ENCODE peak calls at places on chromosomes 1 and 21, in seven cellular contexts. One of them, this sample, is unnamed. For H3K36me3, the result is how much of the 10 kb centered on the place peaks cover.

GRCh38 chr1:218525451-218526197 is 180.5 kb downstream of the TGFB2 start:
- DNase-seq in prostate gland: no peak
- DNase-seq in ovary: no peak
- DNase-seq in SJSA1: no peak
- DNase-seq in NT2/D1: no peak
- DNase-seq in colonic mucosa: no peak
- DNase-seq in uterus: no peak
- DNase-seq in this sample: no peak

GRCh38 chr21:25133939-25134338 is 473.3 kb downstream of the MRPL39 start:
- DNase-seq in ovary: no peak
- DNase-seq in NT2/D1: no peak
- DNase-seq in SJSA1: peak
- DNase-seq in uterus: no peak
- DNase-seq in colonic mucosa: no peak
- DNase-seq in prostate gland: no peak
- DNase-seq in this sample: no peak

GRCh38 chr1:161940866-161941591 is 82.6 kb downstream of the OLFML2B start:
- DNase-seq in NT2/D1: no peak
- DNase-seq in colonic mucosa: no peak
- DNase-seq in prostate gland: no peak
- DNase-seq in SJSA1: no peak
- DNase-seq in ovary: no peak
- DNase-seq in uterus: no peak
- DNase-seq in this sample: no peak

GRCh38 chr1:68202239-68202832 is 30.0 kb downstream of the WLS start:
- DNase-seq in SJSA1: no peak
- DNase-seq in NT2/D1: no peak
- DNase-seq in ovary: no peak
- DNase-seq in prostate gland: no peak
- DNase-seq in uterus: no peak
- DNase-seq in colonic mucosa: no peak
- DNase-seq in this sample: no peak

GRCh38 chr1:168506204-168506819 is 37.5 kb downstream of the XCL2 start:
- DNase-seq in prostate gland: no peak
- DNase-seq in NT2/D1: no peak
- DNase-seq in ovary: no peak
- DNase-seq in colonic mucosa: no peak
- DNase-seq in SJSA1: peak
- DNase-seq in uterus: no peak
- DNase-seq in this sample: no peak

GRCh38 chr1:178684542-178685000 is 40.5 kb upstream of the RALGPS2 start:
- DNase-seq in SJSA1: peak
- DNase-seq in prostate gland: no peak
- DNase-seq in colonic mucosa: no peak
- DNase-seq in uterus: no peak
- DNase-seq in NT2/D1: no peak
- DNase-seq in ovary: no peak
- DNase-seq in this sample: no peak

GRCh38 chr1:82542141-82542540 is 741.4 kb downstream of the ADGRL2 start:
- DNase-seq in NT2/D1: no peak
- DNase-seq in uterus: no peak
- DNase-seq in SJSA1: no peak
- DNase-seq in colonic mucosa: no peak
- DNase-seq in prostate gland: no peak
- DNase-seq in ovary: no peak
- DNase-seq in this sample: no peak

GRCh38 chr1:21909787-21910503 is 27.2 kb downstream of the HSPG2 start:
- DNase-seq in uterus: peak
- DNase-seq in NT2/D1: peak
- DNase-seq in SJSA1: peak
- DNase-seq in colonic mucosa: no peak
- DNase-seq in ovary: peak
- DNase-seq in prostate gland: peak
- DNase-seq in this sample: peak

GRCh38 chr1:244064621-244065020 is 13.5 kb downstream of the ZBTB18 start:
- DNase-seq in uterus: no peak
- DNase-seq in colonic mucosa: no peak
- DNase-seq in ovary: no peak
- DNase-seq in SJSA1: no peak
- DNase-seq in NT2/D1: no peak
- DNase-seq in prostate gland: no peak
- DNase-seq in this sample: no peak

GRCh38 chr1:145711213-145711651 is 4.1 kb upstream of the PDZK1 start:
- DNase-seq in SJSA1: no peak
- DNase-seq in uterus: no peak
- DNase-seq in colonic mucosa: peak
- DNase-seq in NT2/D1: no peak
- DNase-seq in ovary: no peak
- DNase-seq in prostate gland: peak
- DNase-seq in this sample: no peak

GRCh38 chr1:116134178-116134773 is 23.1 kb downstream of the MAB21L3 start:
- DNase-seq in prostate gland: no peak
- DNase-seq in NT2/D1: no peak
- DNase-seq in colonic mucosa: peak
- DNase-seq in SJSA1: no peak
- DNase-seq in uterus: no peak
- DNase-seq in ovary: no peak
- DNase-seq in this sample: no peak

GRCh38 chr1:200153277-200154055 is 126.0 kb downstream of the NR5A2 start:
- DNase-seq in uterus: no peak
- DNase-seq in SJSA1: no peak
- DNase-seq in colonic mucosa: no peak
- DNase-seq in ovary: no peak
- DNase-seq in NT2/D1: no peak
- DNase-seq in prostate gland: no peak
- DNase-seq in this sample: no peak

GRCh38 chr1:217009376-217009775 is 286.1 kb upstream of the ESRRG start:
- DNase-seq in SJSA1: no peak
- DNase-seq in NT2/D1: no peak
- DNase-seq in prostate gland: peak
- DNase-seq in ovary: no peak
- DNase-seq in uterus: no peak
- DNase-seq in colonic mucosa: no peak
- DNase-seq in this sample: no peak

GRCh38 chr1:160093624-160094290 is 4.7 kb downstream of the IGSF8 start:
- DNase-seq in ovary: no peak
- DNase-seq in uterus: no peak
- DNase-seq in SJSA1: no peak
- DNase-seq in prostate gland: no peak
- DNase-seq in NT2/D1: no peak
- DNase-seq in colonic mucosa: peak
- DNase-seq in this sample: no peak

GRCh38 chr1:161374373-161374772 is 6.7 kb upstream of the CFAP126 start:
- DNase-seq in uterus: no peak
- DNase-seq in NT2/D1: no peak
- DNase-seq in ovary: no peak
- DNase-seq in prostate gland: no peak
- DNase-seq in colonic mucosa: no peak
- DNase-seq in SJSA1: no peak
- DNase-seq in this sample: peak

GRCh38 chr1:87588445-87588844 is 259.8 kb downstream of the LMO4 start:
- DNase-seq in prostate gland: no peak
- DNase-seq in NT2/D1: no peak
- DNase-seq in colonic mucosa: no peak
- DNase-seq in ovary: no peak
- DNase-seq in uterus: no peak
- DNase-seq in SJSA1: no peak
- DNase-seq in this sample: no peak

GRCh38 chr21:45153358-45154318 is 79.3 kb downstream of the ADARB1 start:
- DNase-seq in prostate gland: no peak
- DNase-seq in SJSA1: no peak
- DNase-seq in ovary: no peak
- DNase-seq in colonic mucosa: peak
- DNase-seq in uterus: no peak
- DNase-seq in NT2/D1: no peak
- DNase-seq in this sample: no peak

GRCh38 chr1:111832521-111833155 is 76.9 kb downstream of the DDX20 start:
- DNase-seq in prostate gland: no peak
- DNase-seq in uterus: no peak
- DNase-seq in ovary: no peak
- DNase-seq in colonic mucosa: no peak
- DNase-seq in NT2/D1: no peak
- DNase-seq in SJSA1: no peak
- DNase-seq in this sample: no peak

GRCh38 chr21:41152149-41152548 is 15.8 kb upstream of the BACE2 start:
- DNase-seq in uterus: no peak
- DNase-seq in NT2/D1: no peak
- DNase-seq in prostate gland: no peak
- DNase-seq in colonic mucosa: no peak
- DNase-seq in SJSA1: no peak
- DNase-seq in ovary: no peak
- DNase-seq in this sample: no peak

GRCh38 chr1:115251340-115251748 is 86.7 kb downstream of the NGF start:
- DNase-seq in uterus: no peak
- DNase-seq in prostate gland: no peak
- DNase-seq in SJSA1: peak
- DNase-seq in ovary: no peak
- DNase-seq in colonic mucosa: no peak
- DNase-seq in NT2/D1: no peak
- DNase-seq in this sample: no peak

GRCh38 chr1:11176081-11176706 is 13.0 kb upstream of the ANGPTL7 start:
- DNase-seq in uterus: no peak
- DNase-seq in prostate gland: no peak
- DNase-seq in colonic mucosa: no peak
- DNase-seq in ovary: no peak
- DNase-seq in NT2/D1: no peak
- DNase-seq in SJSA1: peak
- DNase-seq in this sample: no peak

GRCh38 chr21:27079807-27080206 is 112.9 kb upstream of the ADAMTS5 start:
- DNase-seq in colonic mucosa: no peak
- DNase-seq in SJSA1: no peak
- DNase-seq in NT2/D1: no peak
- DNase-seq in prostate gland: no peak
- DNase-seq in uterus: no peak
- DNase-seq in ovary: no peak
- DNase-seq in this sample: no peak

GRCh38 chr21:39373634-39374033 is 24.7 kb upstream of the HMGN1 start:
- DNase-seq in SJSA1: no peak
- DNase-seq in ovary: no peak
- DNase-seq in prostate gland: no peak
- DNase-seq in colonic mucosa: no peak
- DNase-seq in uterus: no peak
- DNase-seq in NT2/D1: no peak
- DNase-seq in this sample: peak

GRCh38 chr1:45010855-45011811 is at the start of gene HECTD3:
- DNase-seq in NT2/D1: no peak
- DNase-seq in SJSA1: peak
- DNase-seq in uterus: peak
- DNase-seq in colonic mucosa: peak
- DNase-seq in ovary: peak
- DNase-seq in prostate gland: peak
- DNase-seq in this sample: peak

GRCh38 chr1:85306236-85306635 is 29.8 kb upstream of the BCL10 start:
- DNase-seq in SJSA1: no peak
- DNase-seq in ovary: no peak
- DNase-seq in colonic mucosa: no peak
- DNase-seq in prostate gland: no peak
- DNase-seq in NT2/D1: no peak
- DNase-seq in uterus: no peak
- DNase-seq in this sample: no peak

GRCh38 chr1:197868751-197869501 is 33.5 kb upstream of the C1orf53 start:
- DNase-seq in ovary: no peak
- DNase-seq in uterus: no peak
- DNase-seq in prostate gland: peak
- DNase-seq in colonic mucosa: peak
- DNase-seq in SJSA1: peak
- DNase-seq in NT2/D1: peak
- DNase-seq in this sample: peak

GRCh38 chr21:32572574-32573420 is 12.5 kb downstream of the TCP10L start:
- DNase-seq in ovary: no peak
- DNase-seq in NT2/D1: no peak
- DNase-seq in SJSA1: no peak
- DNase-seq in uterus: no peak
- DNase-seq in colonic mucosa: peak
- DNase-seq in prostate gland: peak
- DNase-seq in this sample: no peak
- H3K4me3 ChIP-seq in ovary: no peak
- H3K4me3 ChIP-seq in NT2/D1: no peak
- H3K4me3 ChIP-seq in SJSA1: no peak
- H3K4me3 ChIP-seq in uterus: no peak
- H3K4me3 ChIP-seq in colonic mucosa: no peak
- H3K4me3 ChIP-seq in prostate gland: no peak
- H3K4me3 ChIP-seq in this sample: no peak

DNA sequence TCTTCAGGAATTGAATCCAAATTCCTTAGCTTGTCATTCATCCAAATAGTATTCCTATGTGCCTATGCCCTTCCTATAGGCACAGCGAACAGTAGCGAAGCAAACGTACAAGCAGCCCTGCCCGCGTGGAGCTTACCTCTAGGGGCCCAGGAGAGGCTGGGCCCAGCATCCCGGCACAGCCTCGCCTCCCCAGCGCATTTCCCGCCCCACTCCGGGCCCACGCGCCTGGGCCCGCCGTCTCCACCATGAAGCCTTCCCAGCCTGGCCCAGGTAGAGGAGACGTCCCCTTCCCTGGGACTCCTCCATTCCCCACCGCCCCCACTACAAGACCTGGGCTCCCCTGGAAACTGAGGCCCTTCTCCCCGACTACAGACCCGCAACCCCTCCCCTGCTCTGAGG is 245 bp upstream of the TMEM269 start:
- DNase-seq in ovary: no peak
- DNase-seq in uterus: no peak
- DNase-seq in SJSA1: no peak
- DNase-seq in prostate gland: no peak
- DNase-seq in colonic mucosa: no peak
- DNase-seq in NT2/D1: no peak
- DNase-seq in this sample: peak
- H3K36me3 ChIP-seq in ovary: under half
- H3K36me3 ChIP-seq in uterus: under half
- H3K36me3 ChIP-seq in SJSA1: under half
- H3K36me3 ChIP-seq in prostate gland: under half
- H3K36me3 ChIP-seq in colonic mucosa: under half
- H3K36me3 ChIP-seq in NT2/D1: under half
- H3K36me3 ChIP-seq in this sample: under half

GRCh38 chr1:110213143-110213540 is 3.0 kb downstream of the KCNC4 start:
- DNase-seq in uterus: no peak
- DNase-seq in NT2/D1: no peak
- DNase-seq in ovary: no peak
- DNase-seq in prostate gland: no peak
- DNase-seq in colonic mucosa: no peak
- DNase-seq in SJSA1: no peak
- DNase-seq in this sample: no peak
- H3K4me3 ChIP-seq in uterus: no peak
- H3K4me3 ChIP-seq in NT2/D1: no peak
- H3K4me3 ChIP-seq in ovary: no peak
- H3K4me3 ChIP-seq in prostate gland: no peak
- H3K4me3 ChIP-seq in colonic mucosa: no peak
- H3K4me3 ChIP-seq in SJSA1: no peak
- H3K4me3 ChIP-seq in this sample: no peak

DNA sequence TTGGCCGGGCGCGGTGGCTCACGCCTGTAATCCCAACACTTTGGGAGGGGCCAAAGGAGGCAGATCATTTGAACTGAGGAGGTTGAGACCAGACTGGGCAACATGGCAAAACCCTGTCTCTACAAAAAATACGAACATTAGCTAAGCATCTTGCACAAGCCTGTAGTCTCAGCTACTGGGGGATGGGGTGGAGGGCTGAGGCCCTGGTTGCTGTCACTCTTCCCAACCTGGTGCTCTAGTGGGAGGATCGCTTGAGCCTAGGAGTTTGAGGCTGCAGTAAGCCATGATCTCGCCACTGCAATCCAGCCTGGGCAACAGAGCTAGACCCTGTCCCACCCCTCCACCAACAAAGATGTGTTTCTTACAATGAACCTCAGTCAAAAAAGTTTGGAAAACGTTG is 2.8 kb downstream of the PHGDH start:
- DNase-seq in ovary: no peak
- DNase-seq in NT2/D1: no peak
- DNase-seq in prostate gland: no peak
- DNase-seq in uterus: no peak
- DNase-seq in SJSA1: no peak
- DNase-seq in colonic mucosa: no peak
- DNase-seq in this sample: no peak
- H3K36me3 ChIP-seq in ovary: under half
- H3K36me3 ChIP-seq in NT2/D1: under half
- H3K36me3 ChIP-seq in prostate gland: under half
- H3K36me3 ChIP-seq in uterus: under half
- H3K36me3 ChIP-seq in SJSA1: under half
- H3K36me3 ChIP-seq in colonic mucosa: under half
- H3K36me3 ChIP-seq in this sample: under half